ENCODE peak calls at places on chromosomes 12 and 14, in four cellular contexts. H is HCT116; N is colonic mucosa; X is CD8-positive, alpha-beta T cell. J is an unnamed sample.

GRCh38 chr12:119512772-119513497 is 80.6 kb upstream of the TMEM233 start:
- DNase-seq in H (no peak), N (no peak), X (no peak), J (no peak)

GRCh38 chr12:109736552-109737108 is 23.0 kb downstream of the FAM222A start:
- DNase-seq in H (no peak), N (no peak), X (no peak), J (peak; percentile 92)

GRCh38 chr12:1668833-1669543 is 21.9 kb upstream of the ADIPOR2 start:
- DNase-seq in H (no peak), N (no peak), X (no peak), J (no peak)

GRCh38 chr14:59634617-59635016 is 58.0 kb upstream of the CCDC175 start:
- DNase-seq in H (no peak), N (no peak), X (no peak), J (no peak)

GRCh38 chr12:25276199-25276937 is 25.6 kb upstream of the KRAS start:
- DNase-seq in H (peak; percentile 42), N (peak; percentile 69), X (peak; percentile 11), J (no peak)

GRCh38 chr12:71270057-71270456 is 112.3 kb upstream of the TSPAN8 start:
- DNase-seq in H (no peak), N (no peak), X (no peak), J (no peak)

GRCh38 chr12:83574142-83574541 is 887.4 kb downstream of the TMTC2 start:
- DNase-seq in H (no peak), N (no peak), X (no peak), J (no peak)

GRCh38 chr12:113347-113746 is 46.8 kb downstream of the IQSEC3 start:
- DNase-seq in H (peak; percentile 33), N (no peak), X (no peak), J (no peak)

GRCh38 chr12:9634177-9634803 is 26.6 kb upstream of the KLRB1 start:
- DNase-seq in H (no peak), N (peak; percentile 75), X (peak; percentile 87), J (peak; percentile 56)

GRCh38 chr14:91067186-91067585 is 6.7 kb upstream of the RPS6KA5 start:
- DNase-seq in H (no peak), N (no peak), X (peak; percentile 11), J (no peak)

DNA sequence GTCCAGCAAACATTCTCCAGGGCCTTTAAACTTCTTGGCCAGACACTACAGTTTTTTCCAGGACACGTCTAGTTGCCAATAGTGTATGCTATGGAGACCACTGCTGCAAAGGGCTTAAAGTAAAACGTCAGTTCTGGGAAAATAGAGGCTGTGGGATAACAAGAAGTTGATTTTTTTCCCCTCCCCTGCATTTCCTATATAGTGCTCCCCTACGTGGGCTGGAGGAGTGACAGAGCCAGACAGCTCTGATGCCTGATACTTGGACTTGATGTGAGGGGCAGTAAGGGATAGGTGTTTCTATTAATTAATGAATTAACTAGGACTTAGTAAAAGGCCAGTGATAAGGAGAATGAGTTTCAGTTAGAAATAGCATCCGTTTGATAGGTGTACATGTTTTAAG is 2.4 kb downstream of the ACVR1B start:
- DNase-seq in H (no peak), N (no peak), X (no peak), J (no peak)
- H3K4me3 ChIP-seq in H (no peak overlapping the region), N (no peak overlapping the region), X (no peak overlapping the region), J (no peak overlapping the region)

DNA sequence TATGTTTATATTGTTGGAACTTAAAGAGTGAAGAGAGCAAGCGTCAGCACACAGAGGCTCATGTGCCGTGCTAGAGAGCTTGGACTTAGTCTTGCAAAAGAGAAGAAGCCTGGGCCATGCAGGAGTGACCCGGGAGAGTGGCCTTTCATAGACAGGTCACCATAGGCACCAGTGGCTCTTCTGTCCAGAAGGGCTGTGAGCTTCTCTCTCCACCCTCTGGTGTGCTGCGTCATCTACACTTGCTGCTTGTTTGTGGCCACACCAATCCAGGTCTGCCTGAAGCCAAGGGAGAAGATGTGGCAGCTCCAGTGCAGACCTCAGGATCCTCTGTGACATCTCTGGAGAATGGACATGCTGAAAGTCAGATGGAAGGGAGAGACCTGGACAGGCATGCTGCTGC is 74.4 kb downstream of the NTF3 start:
- DNase-seq in H (no peak), N (no peak), X (no peak), J (no peak)
- H3K27me3 ChIP-seq in H (peaks cover 20% of the 10 kb centered on the region), N (no peaks in the 10 kb centered on the region), X (no peaks in the 10 kb centered on the region), J (no peaks in the 10 kb centered on the region)

GRCh38 chr14:55641954-55642353 is 61.9 kb downstream of the KTN1 start:
- DNase-seq in H (no peak), N (no peak), X (no peak), J (peak; percentile 1)
- H3K36me3 ChIP-seq in H (peaks cover 50% of the 10 kb centered on the region), N (peaks cover 1% of the 10 kb centered on the region), X (peaks cover 27% of the 10 kb centered on the region), J (peaks cover 2% of the 10 kb centered on the region)

GRCh38 chr12:52521581-52522266 is 1.5 kb upstream of the KRT5 start:
- DNase-seq in H (no peak), N (peak; percentile 6), X (no peak), J (peak; percentile 32)
- H3K4me3 ChIP-seq in H (no peak overlapping the region), N (no peak overlapping the region), X (no peak overlapping the region), J (no peak overlapping the region)

GRCh38 chr12:52524898-52525591 is 4.9 kb upstream of the KRT5 start:
- DNase-seq in H (no peak), N (no peak), X (no peak), J (peak; percentile 6)

GRCh38 chr12:52527121-52527800 is 7.1 kb upstream of the KRT5 start:
- DNase-seq in H (no peak), N (no peak), X (no peak), J (no peak)

GRCh38 chr12:52528641-52529143 is 8.5 kb upstream of the KRT5 start:
- DNase-seq in H (no peak), N (no peak), X (no peak), J (no peak)

GRCh38 chr12:52525661-52526499 is 5.7 kb upstream of the KRT5 start:
- DNase-seq in H (no peak), N (no peak), X (no peak), J (no peak)

DNA sequence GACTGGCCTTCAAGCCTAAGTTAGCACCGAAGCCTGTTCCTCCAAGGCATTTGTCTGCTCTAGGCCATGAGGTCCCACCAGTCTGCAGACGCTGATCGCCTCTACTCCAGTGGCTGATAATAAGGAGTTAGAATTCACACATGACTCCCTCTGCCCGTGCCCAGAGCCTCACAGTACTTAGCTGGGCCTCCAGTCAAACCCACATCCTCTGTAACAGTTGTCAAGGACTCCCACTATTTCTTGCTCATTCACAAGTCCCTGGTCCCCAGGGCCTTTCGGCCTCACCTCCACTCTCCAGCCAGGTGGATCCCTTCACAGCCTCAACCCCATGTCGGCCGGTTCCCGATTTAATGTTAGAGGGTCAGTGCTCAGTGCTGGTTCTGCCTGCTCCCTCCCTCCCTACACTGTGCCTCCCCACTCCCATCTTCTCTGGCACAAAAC is 6.3 kb upstream of the KRT5 start:
- DNase-seq in H (no peak), N (no peak), X (no peak), J (no peak)
- H3K27me3 ChIP-seq in H (no peaks in the 10 kb centered on the region), N (no peaks in the 10 kb centered on the region), X (no peaks in the 10 kb centered on the region), J (no peaks in the 10 kb centered on the region)

DNA sequence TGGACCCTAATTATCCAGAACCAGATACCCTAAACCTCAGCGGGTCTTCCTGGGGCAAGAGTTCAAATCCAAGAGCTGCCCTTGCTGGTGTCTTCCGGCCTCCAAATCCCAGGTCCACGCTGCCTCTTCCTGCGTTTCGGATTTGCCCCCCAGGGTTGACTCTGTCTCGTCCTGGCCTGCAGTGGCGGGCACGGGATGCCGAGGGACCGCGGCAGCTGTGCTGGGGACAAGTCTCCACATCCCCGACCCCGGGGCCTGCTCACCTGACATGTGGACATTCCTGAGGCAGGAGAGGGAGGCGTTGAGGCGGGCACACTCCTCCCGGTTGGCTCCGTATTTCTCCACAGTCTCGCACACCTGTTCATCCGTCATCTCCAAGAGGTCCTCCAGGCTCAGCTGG is 113.6 kb downstream of the KSR2 start:
- DNase-seq in H (no peak), N (no peak), X (no peak), J (no peak)
- H3K36me3 ChIP-seq in H (no peaks in the 10 kb centered on the region), N (no peaks in the 10 kb centered on the region), X (no peaks in the 10 kb centered on the region), J (no peaks in the 10 kb centered on the region)

DNA sequence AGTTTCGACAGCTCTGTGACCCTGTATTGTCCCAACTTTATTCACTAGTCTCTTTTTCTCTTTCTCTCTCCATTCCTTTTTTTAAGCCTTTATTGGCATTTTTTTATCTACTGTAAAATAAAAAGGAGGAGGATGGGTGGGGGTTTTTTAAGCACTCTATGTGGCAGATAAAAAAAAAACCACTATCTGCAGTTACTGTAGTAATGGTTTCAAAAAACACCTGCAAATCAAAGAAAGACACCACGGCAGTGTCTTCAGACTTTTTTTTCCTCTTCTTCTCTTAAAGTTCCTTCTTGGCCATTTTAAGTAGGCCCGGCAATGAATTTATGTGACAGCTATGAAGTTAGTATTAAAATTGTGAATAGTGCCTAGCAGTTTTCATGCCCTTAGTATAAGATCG is 1.4 kb downstream of the C12orf42 start:
- DNase-seq in H (no peak), N (no peak), X (no peak), J (no peak)
- H3K4me3 ChIP-seq in H (no peak overlapping the region), N (no peak overlapping the region), X (peak overlapping the region; percentile 38), J (peak overlapping the region; percentile 54)

DNA sequence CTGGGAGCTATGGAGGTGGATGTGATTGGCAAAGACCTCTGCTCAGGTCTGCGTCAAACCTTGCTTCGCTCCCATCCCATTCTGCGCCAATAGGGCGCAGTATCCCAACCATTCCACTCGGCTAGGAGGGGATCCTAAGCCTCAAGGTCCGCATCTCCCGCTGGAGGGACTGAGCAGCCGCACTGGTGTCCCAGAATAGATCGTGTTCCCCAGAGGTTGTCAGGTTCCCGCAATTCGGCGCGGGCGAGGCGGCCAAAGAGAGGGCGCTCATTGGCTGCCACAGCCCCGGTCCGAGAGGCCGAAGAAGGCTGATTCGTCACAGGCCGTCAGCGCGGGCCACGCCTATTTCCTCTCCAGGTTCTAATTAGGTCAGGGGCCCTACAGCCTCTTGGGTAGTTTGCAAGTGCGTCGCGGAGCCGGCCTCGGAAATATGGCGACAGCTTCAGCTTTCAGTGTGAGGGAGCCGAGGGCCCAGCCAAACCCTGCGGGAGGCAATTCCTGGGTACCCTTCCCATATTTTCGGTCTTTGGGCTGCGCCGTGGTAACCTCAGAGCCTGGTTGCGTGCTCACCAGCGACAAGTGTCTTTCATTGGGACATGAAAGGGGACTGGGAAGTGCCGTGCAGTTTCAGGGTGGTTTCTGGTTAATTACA is 5.0 kb downstream of the OR10AD1 start:
- DNase-seq in H (peak; percentile 87), N (peak; percentile 97), X (peak; percentile 88), J (peak; percentile 90)
- H3K27me3 ChIP-seq in H (no peaks in the 10 kb centered on the region), N (no peaks in the 10 kb centered on the region), X (no peaks in the 10 kb centered on the region), J (peaks cover 30% of the 10 kb centered on the region)

DNA sequence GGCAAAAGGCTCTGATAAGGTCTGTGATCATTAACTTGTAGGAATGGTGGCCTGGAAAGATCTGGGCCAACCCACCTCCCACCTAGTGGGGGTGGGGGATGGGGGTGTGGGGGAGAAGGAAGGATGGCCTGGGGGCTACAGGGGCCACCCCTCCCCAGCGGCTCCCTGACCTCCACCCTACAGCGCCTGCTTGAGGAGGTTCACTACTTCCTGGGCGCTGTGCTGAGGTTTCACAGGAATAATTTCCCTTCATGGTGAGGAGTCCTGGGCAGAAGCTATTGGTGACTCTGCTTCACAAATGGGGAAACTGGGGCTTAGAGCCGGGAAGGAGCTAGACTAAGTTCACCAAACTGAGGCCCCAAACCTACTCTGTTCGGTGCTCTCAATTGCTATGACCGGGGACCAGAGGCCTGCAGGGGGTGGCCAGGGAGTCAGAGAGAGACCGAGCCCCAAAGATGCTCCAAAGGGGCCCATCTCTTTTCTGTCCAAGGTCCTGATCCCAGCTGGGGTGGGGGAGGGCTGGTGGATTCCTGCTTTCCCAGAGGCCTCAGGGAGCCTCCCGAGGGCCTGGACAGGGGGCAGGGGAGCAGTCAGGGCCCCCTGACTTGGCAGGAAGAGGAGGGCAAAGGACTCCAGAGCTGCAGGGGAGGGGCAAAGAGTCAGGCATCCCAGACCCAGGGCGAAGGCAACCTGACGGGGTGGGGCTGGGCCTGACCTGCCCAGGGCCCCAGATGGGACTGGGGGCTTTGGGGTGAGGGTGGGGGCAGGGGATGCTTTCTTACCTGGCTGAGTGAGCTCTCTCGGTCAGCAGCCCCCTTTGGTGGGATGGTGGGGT is 1.7 kb downstream of the HNF1A start:
- DNase-seq in H (no peak), N (peak; percentile 78), X (no peak), J (peak; percentile 79)
- H3K36me3 ChIP-seq in H (no peaks in the 10 kb centered on the region), N (no peaks in the 10 kb centered on the region), X (no peaks in the 10 kb centered on the region), J (no peaks in the 10 kb centered on the region)

GRCh38 chr12:39297946-39298345 is 145.0 kb downstream of the KIF21A start:
- DNase-seq in H (no peak), N (no peak), X (no peak), J (no peak)
- H3K4me3 ChIP-seq in H (no peak overlapping the region), N (no peak overlapping the region), X (no peak overlapping the region), J (no peak overlapping the region)

J was measured in H7.